ENCODE peak calls at places on chromosome 12, in five cellular contexts. H is testis, R is transverse colon, W is HCT116, L is esophagus squamous epithelium. Q is an unnamed sample.

GRCh38 chr12:131893605-131894312 is 663 bp upstream of the ULK1 start:
- DNase-seq in W (no peak), H (no peak), L (no peak), R (no peak), Q (no peak)

GRCh38 chr12:106133136-106134087 is 5.3 kb downstream of the NUAK1 start:
- DNase-seq in R (no peak), H (no peak), W (no peak), L (no peak), Q (no peak)

GRCh38 chr12:89933911-89934310 is 225.3 kb upstream of the ATP2B1 start:
- DNase-seq in L (no peak), W (no peak), R (no peak), H (no peak), Q (no peak)

GRCh38 chr12:53995311-53996187 is 4.4 kb upstream of the HOXC9 start:
- DNase-seq in L (no peak), R (no peak), W (no peak), H (no peak), Q (no peak)

GRCh38 chr12:50221228-50222008 is 54.2 kb upstream of the CERS5 start:
- DNase-seq in W (no peak), H (no peak), R (no peak), L (no peak), Q (no peak)

GRCh38 chr12:54352891-54353874 is 11.1 kb downstream of the GPR84 start:
- DNase-seq in W (no peak), L (no peak), R (no peak), H (no peak), Q (peak; percentile 53)

GRCh38 chr12:44525806-44526654 is 350.1 kb downstream of the NELL2 start:
- DNase-seq in L (no peak), W (no peak), H (no peak), R (no peak), Q (no peak)

GRCh38 chr12:109998241-109998903 is 858 bp upstream of the ANKRD13A start:
- DNase-seq in L (no peak), R (no peak), H (no peak), W (no peak), Q (no peak)

GRCh38 chr12:96371138-96371786 is 29.0 kb downstream of the CDK17 start:
- DNase-seq in H (no peak), L (no peak), R (no peak), W (no peak), Q (no peak)

GRCh38 chr12:131980263-131980662 is 30.5 kb downstream of the EP400 start:
- DNase-seq in W (no peak), L (no peak), R (no peak), H (no peak), Q (no peak)

GRCh38 chr12:58433969-58434368 is 486.3 kb downstream of the LRIG3 start:
- DNase-seq in W (peak; percentile 36), R (no peak), L (no peak), H (no peak), Q (no peak)

GRCh38 chr12:45388545-45388944 is 172.7 kb downstream of the ANO6 start:
- DNase-seq in W (peak; percentile 6), R (peak; percentile 15), H (peak; percentile 67), L (no peak), Q (peak; percentile 58)

GRCh38 chr12:75783093-75783877 is 248.3 kb downstream of the PHLDA1 start:
- DNase-seq in L (no peak), H (peak; percentile 15), R (no peak), W (no peak), Q (no peak)

DNA sequence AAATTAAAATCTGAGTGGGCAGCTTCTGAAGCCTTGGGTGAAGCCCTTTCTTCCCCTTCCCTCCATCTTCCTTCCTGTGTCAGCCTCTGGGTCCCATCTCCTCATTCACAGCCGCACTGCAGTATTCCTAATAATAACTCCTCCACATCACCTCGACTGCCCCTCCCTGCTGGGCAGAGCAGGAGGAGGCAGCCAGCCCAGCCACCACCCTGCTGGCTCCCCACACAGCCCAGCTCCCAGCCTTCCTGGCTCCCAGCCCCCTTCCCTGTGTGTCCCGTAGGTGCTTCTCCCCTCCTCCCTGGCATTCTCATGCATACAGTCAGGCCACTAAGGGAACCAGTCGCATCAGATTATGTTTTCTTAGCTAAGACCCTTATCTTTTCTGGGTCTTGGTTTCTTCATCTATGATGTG is 3.7 kb downstream of the IFFO1 start:
- DNase-seq in H (peak; percentile 72), R (no peak), W (no peak), L (no peak), Q (no peak)
- H3K4me1 ChIP-seq in H (peaks cover 68% of the 10 kb centered on the region), R (peaks cover 45% of the 10 kb centered on the region), W (peaks cover 11% of the 10 kb centered on the region), L (peaks cover 52% of the 10 kb centered on the region), Q (peaks cover 25% of the 10 kb centered on the region)

GRCh38 chr12:116393859-116394650 is 116.6 kb upstream of the MED13L start:
- DNase-seq in L (no peak), H (no peak), R (no peak), W (no peak), Q (no peak)
- H3K4me3 ChIP-seq in L (no peak overlapping the region), H (no peak overlapping the region), R (no peak overlapping the region), W (no peak overlapping the region), Q (no peak overlapping the region)

DNA sequence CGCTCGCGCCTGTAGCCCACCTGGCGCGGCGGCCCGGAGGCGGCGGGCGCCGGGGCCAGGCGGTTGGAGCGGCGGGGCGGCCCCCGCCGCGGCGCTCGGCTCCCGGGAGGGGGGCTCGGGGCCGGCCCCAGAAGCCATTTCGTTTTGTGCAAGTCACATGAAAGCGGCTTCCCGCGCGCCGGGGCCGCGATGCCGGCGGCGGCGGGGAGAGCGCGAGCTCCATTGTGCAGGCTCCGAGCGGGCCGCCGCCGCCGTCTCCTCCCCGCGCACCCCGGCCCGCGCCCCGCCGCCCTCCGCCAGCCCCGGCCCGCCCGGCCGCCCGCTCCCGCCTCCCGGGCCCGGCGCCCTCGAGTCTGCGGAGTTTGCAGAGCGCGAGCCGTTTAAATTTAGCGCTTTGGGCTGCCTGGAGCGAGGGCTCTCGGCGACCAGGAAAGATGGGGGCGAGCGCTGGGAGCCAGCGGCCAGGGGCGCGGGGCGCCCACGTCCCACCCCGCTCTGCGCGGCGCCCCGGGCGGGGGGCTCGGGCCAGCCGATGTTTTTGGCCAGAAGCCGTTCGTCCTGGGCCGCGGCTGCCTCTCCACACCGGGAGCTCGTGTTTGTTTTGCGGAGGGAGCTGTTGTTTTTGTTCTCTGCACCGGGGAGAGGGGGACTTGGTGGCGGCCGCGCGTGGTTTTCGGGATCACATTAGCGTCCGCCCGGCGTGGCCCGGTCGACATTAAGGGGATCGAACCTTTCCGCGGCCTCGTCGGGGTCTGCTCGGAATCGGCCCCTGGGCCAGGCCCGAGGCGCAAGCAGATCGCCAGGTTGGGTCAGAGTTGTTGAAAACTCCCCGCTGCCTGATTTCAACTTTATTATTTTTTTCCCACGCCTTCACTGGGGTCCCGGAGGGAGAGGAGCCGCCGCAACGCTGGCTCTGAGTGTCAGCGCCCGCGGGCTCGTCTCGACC is 982 bp downstream of the BCL7A start:
- DNase-seq in W (no peak), H (no peak), L (no peak), R (no peak), Q (peak; percentile 50)
- TF ChIP-seq POLR2A in W (no peak), H (no peak), L (no peak), R (no peak), Q (no peak)

GRCh38 chr12:3364226-3364625 is 126.8 kb upstream of the PRMT8 start:
- DNase-seq in W (no peak), R (no peak), H (no peak), L (no peak), Q (no peak)
- H3K4me1 ChIP-seq in W (no peaks in the 10 kb centered on the region), R (peaks cover 8% of the 10 kb centered on the region), H (peaks cover 5% of the 10 kb centered on the region), L (peaks cover 6% of the 10 kb centered on the region), Q (peaks cover 2% of the 10 kb centered on the region)

GRCh38 chr12:15404485-15404884 is 82.2 kb downstream of the PTPRO start:
- DNase-seq in L (no peak), R (no peak), H (no peak), W (no peak), Q (no peak)
- H3K4me3 ChIP-seq in L (no peak overlapping the region), R (no peak overlapping the region), H (no peak overlapping the region), W (no peak overlapping the region), Q (no peak overlapping the region)

DNA sequence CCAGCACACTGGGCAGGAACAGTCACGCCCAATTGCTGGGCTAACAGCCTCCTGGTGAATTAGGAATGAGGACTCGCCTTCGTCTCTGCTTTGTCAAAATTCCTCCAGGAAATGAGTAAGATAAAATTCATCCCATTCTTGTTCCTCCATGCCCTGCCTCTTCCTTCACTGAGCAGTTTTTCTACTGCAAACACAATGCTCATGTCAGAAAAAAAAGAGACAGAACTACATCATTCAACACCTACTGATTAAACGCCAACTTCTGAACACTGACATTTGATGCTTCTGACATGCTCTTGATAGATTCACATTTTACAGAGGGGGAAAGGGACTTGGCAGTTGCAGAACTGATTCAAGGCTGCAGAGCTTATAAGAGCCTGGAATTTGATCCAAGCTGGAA is 37.5 kb upstream of the DTX1 start:
- DNase-seq in R (no peak), W (no peak), L (no peak), H (no peak), Q (no peak)
- TF ChIP-seq POLR2A in R (no peak), W (no peak), L (no peak), H (no peak), Q (no peak)

DNA sequence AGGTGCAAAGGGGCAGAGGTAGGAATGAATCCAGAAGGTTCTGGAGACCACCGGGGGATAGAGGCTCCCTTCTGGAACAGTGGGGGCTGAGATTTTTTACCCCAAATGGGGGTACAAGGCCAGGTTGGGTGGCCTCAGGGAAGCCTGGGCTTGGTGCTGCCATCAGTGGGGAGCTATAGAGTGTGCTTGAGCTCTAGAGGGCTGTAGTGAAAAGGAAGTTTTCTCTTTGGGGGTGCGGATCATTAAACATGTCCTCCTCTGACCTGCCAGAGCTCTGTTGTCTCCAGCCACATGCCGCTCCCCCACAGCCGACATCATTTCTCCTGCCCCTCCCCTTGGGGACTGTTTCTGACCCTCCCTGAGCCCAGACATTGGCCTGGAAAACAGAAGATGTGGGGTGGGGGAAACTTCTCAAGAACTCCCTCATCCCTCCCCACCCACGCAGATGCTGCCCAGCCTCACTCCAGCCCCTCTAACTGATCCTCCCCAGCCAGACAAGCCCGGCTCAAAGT is 25.3 kb downstream of the DTX1 start:
- DNase-seq in L (no peak), W (no peak), H (peak; percentile 52), R (no peak), Q (no peak)
- H3K4me1 ChIP-seq in L (no peaks in the 10 kb centered on the region), W (no peaks in the 10 kb centered on the region), H (peaks cover 51% of the 10 kb centered on the region), R (no peaks in the 10 kb centered on the region), Q (no peaks in the 10 kb centered on the region)